ENCODE peak calls at places on chromosomes 6 and 20, in eight cellular contexts. One of them, this sample, is unnamed.

GRCh38 chr6:107718341-107718740 is 105.8 kb downstream of the SCML4 start:
- DNase-seq in A549: no peak
- DNase-seq in HCT116: no peak
- DNase-seq in H1: no peak
- DNase-seq in K562: no peak
- DNase-seq in HepG2: no peak
- DNase-seq in endothelial cell of umbilical vein: no peak
- DNase-seq in GM12878: no peak
- DNase-seq in this sample: no peak

GRCh38 chr6:451847-452246 is 60.3 kb downstream of the IRF4 start:
- DNase-seq in A549: no peak
- DNase-seq in HCT116: no peak
- DNase-seq in H1: no peak
- DNase-seq in K562: no peak
- DNase-seq in HepG2: no peak
- DNase-seq in endothelial cell of umbilical vein: no peak
- DNase-seq in GM12878: no peak
- DNase-seq in this sample: no peak

GRCh38 chr20:40305303-40305702 is 383.7 kb downstream of the MAFB start:
- DNase-seq in A549: no peak
- DNase-seq in HCT116: no peak
- DNase-seq in H1: no peak
- DNase-seq in K562: no peak
- DNase-seq in HepG2: no peak
- DNase-seq in endothelial cell of umbilical vein: no peak
- DNase-seq in GM12878: no peak
- DNase-seq in this sample: no peak

GRCh38 chr6:7899046-7899888 is 11.3 kb downstream of the TXNDC5 start:
- DNase-seq in A549: peak
- DNase-seq in HCT116: no peak
- DNase-seq in H1: no peak
- DNase-seq in K562: peak
- DNase-seq in HepG2: peak
- DNase-seq in endothelial cell of umbilical vein: peak
- DNase-seq in GM12878: no peak
- DNase-seq in this sample: peak

GRCh38 chr6:132445201-132445951 is 44.1 kb upstream of the MOXD1 start:
- DNase-seq in A549: peak
- DNase-seq in HCT116: no peak
- DNase-seq in H1: no peak
- DNase-seq in K562: no peak
- DNase-seq in HepG2: no peak
- DNase-seq in endothelial cell of umbilical vein: no peak
- DNase-seq in GM12878: no peak
- DNase-seq in this sample: no peak

GRCh38 chr6:122372647-122373046 is 26.8 kb upstream of the HSF2 start:
- DNase-seq in A549: no peak
- DNase-seq in HCT116: no peak
- DNase-seq in H1: no peak
- DNase-seq in K562: no peak
- DNase-seq in HepG2: no peak
- DNase-seq in endothelial cell of umbilical vein: no peak
- DNase-seq in GM12878: no peak
- DNase-seq in this sample: peak

GRCh38 chr20:3406481-3407425 is 716 bp downstream of the DNAAF9 start:
- DNase-seq in A549: no peak
- DNase-seq in HCT116: no peak
- DNase-seq in H1: peak
- DNase-seq in K562: peak
- DNase-seq in HepG2: peak
- DNase-seq in endothelial cell of umbilical vein: peak
- DNase-seq in GM12878: no peak
- DNase-seq in this sample: peak

GRCh38 chr6:40832691-40833090 is 206.3 kb downstream of the UNC5CL start:
- DNase-seq in A549: no peak
- DNase-seq in HCT116: no peak
- DNase-seq in H1: no peak
- DNase-seq in K562: no peak
- DNase-seq in HepG2: no peak
- DNase-seq in endothelial cell of umbilical vein: no peak
- DNase-seq in GM12878: no peak
- DNase-seq in this sample: no peak

GRCh38 chr20:37727247-37727956 is 33.6 kb downstream of the CTNNBL1 start:
- DNase-seq in A549: no peak
- DNase-seq in HCT116: no peak
- DNase-seq in H1: no peak
- DNase-seq in K562: no peak
- DNase-seq in HepG2: peak
- DNase-seq in endothelial cell of umbilical vein: no peak
- DNase-seq in GM12878: no peak
- DNase-seq in this sample: peak

GRCh38 chr6:14283600-14284235 is 166.1 kb downstream of the CD83 start:
- DNase-seq in A549: no peak
- DNase-seq in HCT116: no peak
- DNase-seq in H1: peak
- DNase-seq in K562: no peak
- DNase-seq in HepG2: no peak
- DNase-seq in endothelial cell of umbilical vein: no peak
- DNase-seq in GM12878: no peak
- DNase-seq in this sample: peak

GRCh38 chr20:35215066-35215956 is 11.2 kb upstream of the MMP24 start:
- DNase-seq in A549: peak
- DNase-seq in HCT116: no peak
- DNase-seq in H1: no peak
- DNase-seq in K562: no peak
- DNase-seq in HepG2: peak
- DNase-seq in endothelial cell of umbilical vein: no peak
- DNase-seq in GM12878: no peak
- DNase-seq in this sample: peak

GRCh38 chr20:5668529-5668868 is 81.7 kb upstream of the SHLD1 start:
- DNase-seq in A549: no peak
- DNase-seq in HCT116: no peak
- DNase-seq in H1: no peak
- DNase-seq in K562: no peak
- DNase-seq in HepG2: no peak
- DNase-seq in endothelial cell of umbilical vein: no peak
- DNase-seq in GM12878: no peak
- DNase-seq in this sample: no peak

GRCh38 chr20:37711001-37711400 is 17.2 kb downstream of the CTNNBL1 start:
- DNase-seq in A549: no peak
- DNase-seq in HCT116: no peak
- DNase-seq in H1: no peak
- DNase-seq in K562: no peak
- DNase-seq in HepG2: no peak
- DNase-seq in endothelial cell of umbilical vein: peak
- DNase-seq in GM12878: no peak
- DNase-seq in this sample: no peak

GRCh38 chr6:53805725-53806124 is 10.9 kb downstream of the LRRC1 start:
- DNase-seq in A549: no peak
- DNase-seq in HCT116: no peak
- DNase-seq in H1: no peak
- DNase-seq in K562: no peak
- DNase-seq in HepG2: no peak
- DNase-seq in endothelial cell of umbilical vein: no peak
- DNase-seq in GM12878: no peak
- DNase-seq in this sample: no peak

GRCh38 chr6:139323511-139324445 is 32.0 kb upstream of the TXLNB start:
- DNase-seq in A549: peak
- DNase-seq in HCT116: no peak
- DNase-seq in H1: peak
- DNase-seq in K562: no peak
- DNase-seq in HepG2: peak
- DNase-seq in endothelial cell of umbilical vein: peak
- DNase-seq in GM12878: no peak
- DNase-seq in this sample: peak

GRCh38 chr6:56772737-56773184 is 130.1 kb upstream of the DST start:
- DNase-seq in A549: peak
- DNase-seq in HCT116: no peak
- DNase-seq in H1: no peak
- DNase-seq in K562: no peak
- DNase-seq in HepG2: no peak
- DNase-seq in endothelial cell of umbilical vein: peak
- DNase-seq in GM12878: no peak
- DNase-seq in this sample: no peak

GRCh38 chr6:165649701-165650137 is 13.3 kb downstream of the PDE10A start:
- DNase-seq in A549: no peak
- DNase-seq in HCT116: no peak
- DNase-seq in H1: no peak
- DNase-seq in K562: no peak
- DNase-seq in HepG2: no peak
- DNase-seq in endothelial cell of umbilical vein: no peak
- DNase-seq in GM12878: no peak
- DNase-seq in this sample: no peak

GRCh38 chr6:53294611-53295010 is 54.1 kb downstream of the ELOVL5 start:
- DNase-seq in A549: no peak
- DNase-seq in HCT116: no peak
- DNase-seq in H1: no peak
- DNase-seq in K562: no peak
- DNase-seq in HepG2: no peak
- DNase-seq in endothelial cell of umbilical vein: no peak
- DNase-seq in GM12878: no peak
- DNase-seq in this sample: no peak

GRCh38 chr6:139721924-139722323 is 347.5 kb upstream of the CITED2 start:
- DNase-seq in A549: no peak
- DNase-seq in HCT116: no peak
- DNase-seq in H1: no peak
- DNase-seq in K562: no peak
- DNase-seq in HepG2: no peak
- DNase-seq in endothelial cell of umbilical vein: no peak
- DNase-seq in GM12878: no peak
- DNase-seq in this sample: no peak

GRCh38 chr6:105310947-105311346 is 91.9 kb downstream of the PREP start:
- DNase-seq in A549: no peak
- DNase-seq in HCT116: no peak
- DNase-seq in H1: no peak
- DNase-seq in K562: no peak
- DNase-seq in HepG2: no peak
- DNase-seq in endothelial cell of umbilical vein: no peak
- DNase-seq in GM12878: no peak
- DNase-seq in this sample: no peak

GRCh38 chr6:139013185-139013800 is 15.3 kb upstream of the ABRACL start:
- DNase-seq in A549: no peak
- DNase-seq in HCT116: no peak
- DNase-seq in H1: no peak
- DNase-seq in K562: no peak
- DNase-seq in HepG2: no peak
- DNase-seq in endothelial cell of umbilical vein: no peak
- DNase-seq in GM12878: no peak
- DNase-seq in this sample: no peak

GRCh38 chr20:63098195-63098810 is 91.5 kb upstream of the BHLHE23 start:
- DNase-seq in A549: no peak
- DNase-seq in HCT116: no peak
- DNase-seq in H1: peak
- DNase-seq in K562: no peak
- DNase-seq in HepG2: no peak
- DNase-seq in endothelial cell of umbilical vein: no peak
- DNase-seq in GM12878: no peak
- DNase-seq in this sample: no peak
- TF ChIP-seq MAX in A549: no peak
- TF ChIP-seq MAX in HCT116: no peak
- TF ChIP-seq MAX in H1: no peak
- TF ChIP-seq MAX in K562: no peak
- TF ChIP-seq MAX in HepG2: no peak
- TF ChIP-seq MAX in endothelial cell of umbilical vein: no peak
- TF ChIP-seq MAX in GM12878: no peak
- TF ChIP-seq MAX in this sample: no peak

GRCh38 chr6:36419295-36419694 is 23.4 kb downstream of the PXT1 start:
- DNase-seq in A549: no peak
- DNase-seq in HCT116: no peak
- DNase-seq in H1: no peak
- DNase-seq in K562: no peak
- DNase-seq in HepG2: no peak
- DNase-seq in endothelial cell of umbilical vein: no peak
- DNase-seq in GM12878: no peak
- DNase-seq in this sample: no peak

GRCh38 chr6:36426622-36427021 is 16.0 kb downstream of the PXT1 start:
- DNase-seq in A549: no peak
- DNase-seq in HCT116: no peak
- DNase-seq in H1: no peak
- DNase-seq in K562: no peak
- DNase-seq in HepG2: peak
- DNase-seq in endothelial cell of umbilical vein: no peak
- DNase-seq in GM12878: no peak
- DNase-seq in this sample: no peak

GRCh38 chr6:36427781-36428345 is 14.8 kb downstream of the PXT1 start:
- DNase-seq in A549: peak
- DNase-seq in HCT116: no peak
- DNase-seq in H1: no peak
- DNase-seq in K562: no peak
- DNase-seq in HepG2: no peak
- DNase-seq in endothelial cell of umbilical vein: no peak
- DNase-seq in GM12878: no peak
- DNase-seq in this sample: peak

GRCh38 chr6:36422714-36423100 is 19.9 kb downstream of the PXT1 start:
- DNase-seq in A549: no peak
- DNase-seq in HCT116: no peak
- DNase-seq in H1: no peak
- DNase-seq in K562: no peak
- DNase-seq in HepG2: no peak
- DNase-seq in endothelial cell of umbilical vein: no peak
- DNase-seq in GM12878: no peak
- DNase-seq in this sample: peak

GRCh38 chr6:36423101-36423824 is 19.4 kb downstream of the PXT1 start:
- DNase-seq in A549: peak
- DNase-seq in HCT116: peak
- DNase-seq in H1: peak
- DNase-seq in K562: peak
- DNase-seq in HepG2: peak
- DNase-seq in endothelial cell of umbilical vein: peak
- DNase-seq in GM12878: peak
- DNase-seq in this sample: peak
- TF ChIP-seq POLR2A in A549: peak
- TF ChIP-seq POLR2A in HCT116: peak
- TF ChIP-seq POLR2A in H1: peak
- TF ChIP-seq POLR2A in K562: peak
- TF ChIP-seq POLR2A in HepG2: peak
- TF ChIP-seq POLR2A in endothelial cell of umbilical vein: peak
- TF ChIP-seq POLR2A in GM12878: peak
- TF ChIP-seq POLR2A in this sample: peak

GRCh38 chr6:143539723-143540122 is 28.2 kb upstream of the FUCA2 start:
- DNase-seq in A549: no peak
- DNase-seq in HCT116: no peak
- DNase-seq in H1: no peak
- DNase-seq in K562: no peak
- DNase-seq in HepG2: no peak
- DNase-seq in endothelial cell of umbilical vein: no peak
- DNase-seq in GM12878: no peak
- DNase-seq in this sample: no peak
- TF ChIP-seq CTCF in A549: no peak
- TF ChIP-seq CTCF in HCT116: peak
- TF ChIP-seq CTCF in H1: peak
- TF ChIP-seq CTCF in K562: no peak
- TF ChIP-seq CTCF in HepG2: no peak
- TF ChIP-seq CTCF in endothelial cell of umbilical vein: no peak
- TF ChIP-seq CTCF in GM12878: no peak
- TF ChIP-seq CTCF in this sample: no peak

DNA sequence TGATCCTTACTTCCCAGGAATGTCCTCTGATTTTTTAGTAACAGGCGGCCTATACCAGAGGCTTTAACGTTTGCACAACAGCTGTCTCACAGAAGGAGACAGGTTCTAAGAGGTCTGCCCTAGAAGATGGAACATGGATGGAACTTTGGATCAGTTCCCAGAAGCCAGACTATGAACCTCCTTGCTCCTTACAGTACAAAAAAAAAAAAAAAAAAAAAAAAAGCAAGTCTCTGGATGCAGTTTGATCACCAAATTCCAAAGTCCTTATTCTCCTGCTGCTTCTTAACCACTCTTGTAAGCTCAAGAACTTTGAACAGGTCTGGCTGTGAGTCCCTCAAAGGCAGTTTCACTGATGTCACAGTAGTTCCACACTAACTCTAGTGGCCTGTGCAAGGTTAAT is 2.0 kb upstream of the TRMT11 start:
- DNase-seq in A549: peak
- DNase-seq in HCT116: no peak
- DNase-seq in H1: no peak
- DNase-seq in K562: no peak
- DNase-seq in HepG2: no peak
- DNase-seq in endothelial cell of umbilical vein: no peak
- DNase-seq in GM12878: no peak
- DNase-seq in this sample: no peak
- TF ChIP-seq MAX in A549: no peak
- TF ChIP-seq MAX in HCT116: no peak
- TF ChIP-seq MAX in H1: no peak
- TF ChIP-seq MAX in K562: no peak
- TF ChIP-seq MAX in HepG2: no peak
- TF ChIP-seq MAX in endothelial cell of umbilical vein: no peak
- TF ChIP-seq MAX in GM12878: no peak
- TF ChIP-seq MAX in this sample: no peak